ENCODE peak calls at places on chromosomes 13 and 19, in ten cellular contexts. T, U, E, C, X, D, R, L, V and P are unnamed samples.

GRCh38 chr13:105908581-105908980 is 626.9 kb downstream of the EFNB2 start:
- DNase-seq in U (no peak), X (no peak), R (no peak), D (peak), C (no peak), V (no peak), E (no peak), L (no peak), T (no peak), P (no peak)

GRCh38 chr19:1855828-1856255 is 7.5 kb downstream of the KLF16 start:
- DNase-seq in T (no peak), L (no peak), R (no peak), U (no peak), D (no peak), C (no peak), E (no peak), V (no peak), X (no peak), P (no peak)

GRCh38 chr13:97116754-97117153 is 105.4 kb upstream of the MBNL2 start:
- DNase-seq in U (peak), V (no peak), X (no peak), D (peak), R (no peak), C (no peak), L (peak), E (no peak), T (peak), P (peak)

GRCh38 chr13:72412481-72412880 is 314.9 kb downstream of the MZT1 start:
- DNase-seq in X (no peak), V (no peak), T (no peak), D (no peak), L (no peak), R (no peak), C (no peak), E (no peak), U (no peak), P (no peak)

GRCh38 chr19:16338470-16339360 is 14.1 kb downstream of the KLF2 start:
- DNase-seq in D (peak), V (no peak), X (peak), R (no peak), T (no peak), L (peak), U (peak), E (no peak), C (peak), P (peak)

GRCh38 chr19:35462476-35462953 is 14.5 kb downstream of the FFAR2 start:
- DNase-seq in X (peak), V (no peak), E (no peak), L (no peak), U (no peak), D (no peak), T (no peak), R (no peak), C (peak), P (peak)

GRCh38 chr13:36432106-36432544 is at the start of gene CCNA1:
- DNase-seq in R (peak), U (peak), E (no peak), C (peak), D (peak), T (peak), X (peak), L (no peak), V (no peak), P (no peak)

GRCh38 chr13:53946500-53946899 is 917.9 kb downstream of the OLFM4 start:
- DNase-seq in T (no peak), D (no peak), X (no peak), C (no peak), E (no peak), L (no peak), U (no peak), R (no peak), V (no peak), P (no peak)

GRCh38 chr19:7857727-7858701 is 16.2 kb downstream of the PRR36 start:
- DNase-seq in U (no peak), E (peak), X (peak), D (no peak), C (no peak), L (no peak), T (no peak), R (peak), V (no peak), P (no peak)

GRCh38 chr13:51844862-51845573 is at the start of gene TMEM272:
- DNase-seq in R (peak), X (peak), L (peak), V (peak), C (peak), U (peak), T (peak), E (peak), D (peak), P (no peak)

GRCh38 chr19:51440846-51441409 is 17.3 kb downstream of the SIGLEC8 start:
- DNase-seq in L (no peak), U (peak), T (no peak), C (no peak), E (no peak), V (no peak), R (no peak), X (no peak), D (no peak), P (peak)

GRCh38 chr13:48234652-48235099 is 1.7 kb downstream of the ITM2B start:
- DNase-seq in C (no peak), X (no peak), V (no peak), R (no peak), E (no peak), T (no peak), L (no peak), D (no peak), U (no peak), P (no peak)

GRCh38 chr19:29953352-29954247 is 11.6 kb downstream of the URI1 start:
- DNase-seq in V (no peak), X (no peak), L (no peak), T (no peak), E (no peak), R (no peak), U (no peak), C (no peak), D (no peak), P (no peak)

GRCh38 chr13:31048521-31048920 is 113.2 kb downstream of the HSPH1 start:
- DNase-seq in C (no peak), L (no peak), R (no peak), E (no peak), V (no peak), T (no peak), X (no peak), D (peak), U (no peak), P (no peak)

GRCh38 chr13:44930907-44931676 is 58.2 kb downstream of the NUFIP1 start:
- DNase-seq in R (no peak), V (no peak), C (no peak), U (no peak), X (no peak), T (no peak), D (peak), L (no peak), E (no peak), P (peak)

GRCh38 chr19:5011476-5012238 is 42.7 kb downstream of the KDM4B start:
- DNase-seq in L (no peak), C (no peak), U (no peak), R (no peak), D (no peak), V (no peak), T (no peak), X (no peak), E (no peak), P (no peak)

GRCh38 chr13:113837554-113838355 is 26.1 kb downstream of the GAS6 start:
- DNase-seq in X (no peak), R (no peak), V (peak), C (no peak), U (peak), T (peak), D (peak), L (peak), E (no peak), P (peak)

GRCh38 chr13:47256618-47257017 is 359.8 kb upstream of the HTR2A start:
- DNase-seq in T (no peak), V (no peak), L (no peak), X (no peak), U (peak), C (no peak), D (peak), E (no peak), R (no peak), P (peak)

GRCh38 chr19:43697295-43697694 is 18.6 kb upstream of the IRGC start:
- DNase-seq in V (no peak), L (no peak), E (no peak), U (no peak), R (no peak), T (no peak), D (no peak), C (no peak), X (no peak), P (no peak)

GRCh38 chr13:40539954-40540706 is 126.3 kb downstream of the FOXO1 start:
- DNase-seq in L (peak), T (no peak), R (no peak), C (no peak), U (peak), E (no peak), V (no peak), D (peak), X (no peak), P (peak)

GRCh38 chr13:113959198-113959597 is 14.7 kb downstream of the C13orf46 start:
- DNase-seq in U (peak), V (no peak), E (no peak), X (no peak), D (no peak), R (no peak), T (no peak), C (no peak), L (no peak), P (no peak)

GRCh38 chr19:14333101-14333871 is 48.0 kb upstream of the ADGRE5 start:
- DNase-seq in E (no peak), V (no peak), C (no peak), T (no peak), X (peak), D (peak), R (peak), U (peak), L (peak), P (no peak)

GRCh38 chr13:43113603-43114002 is 90.2 kb downstream of the DNAJC15 start:
- DNase-seq in E (no peak), D (no peak), R (no peak), X (no peak), T (no peak), C (no peak), L (no peak), U (no peak), V (no peak), P (no peak)

GRCh38 chr13:43119206-43119605 is 95.8 kb downstream of the DNAJC15 start:
- DNase-seq in E (no peak), V (no peak), C (no peak), X (no peak), T (no peak), U (no peak), D (no peak), L (no peak), R (no peak), P (no peak)

GRCh38 chr13:43111887-43112400 is 88.6 kb downstream of the DNAJC15 start:
- DNase-seq in D (no peak), R (no peak), T (no peak), L (no peak), E (no peak), X (no peak), V (no peak), U (no peak), C (no peak), P (no peak)

GRCh38 chr13:43114504-43114903 is 91.1 kb downstream of the DNAJC15 start:
- DNase-seq in R (no peak), E (no peak), T (no peak), C (no peak), X (no peak), V (no peak), L (no peak), D (no peak), U (no peak), P (no peak)

DNA sequence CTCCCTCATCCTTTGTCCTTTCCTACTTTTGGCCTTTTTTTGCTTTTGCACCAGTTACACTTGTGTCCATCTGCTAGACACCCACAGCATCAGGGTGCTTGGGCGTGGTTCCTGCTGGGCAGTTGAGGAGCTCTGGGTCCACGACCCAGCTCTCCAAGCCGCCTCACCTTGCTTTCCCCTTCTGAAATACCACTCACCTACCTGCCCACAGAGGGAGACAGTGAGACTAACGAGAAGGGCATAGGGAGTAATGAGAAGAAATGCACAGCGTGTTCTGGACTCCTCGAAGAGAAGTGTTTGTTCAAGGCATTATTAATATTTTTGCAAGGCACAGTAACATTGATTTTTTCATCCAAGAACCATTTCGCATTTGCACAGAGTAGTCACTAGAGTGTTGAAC is 92.9 kb downstream of the DNAJC15 start:
- DNase-seq in D (no peak), C (no peak), U (no peak), R (no peak), V (no peak), T (no peak), X (no peak), E (no peak), L (no peak), P (no peak)
- TF ChIP-seq CTCF in D (no peak), C (no peak), U (no peak), R (peak), V (no peak), T (no peak), X (no peak), E (no peak), L (no peak), P (peak)

DNA sequence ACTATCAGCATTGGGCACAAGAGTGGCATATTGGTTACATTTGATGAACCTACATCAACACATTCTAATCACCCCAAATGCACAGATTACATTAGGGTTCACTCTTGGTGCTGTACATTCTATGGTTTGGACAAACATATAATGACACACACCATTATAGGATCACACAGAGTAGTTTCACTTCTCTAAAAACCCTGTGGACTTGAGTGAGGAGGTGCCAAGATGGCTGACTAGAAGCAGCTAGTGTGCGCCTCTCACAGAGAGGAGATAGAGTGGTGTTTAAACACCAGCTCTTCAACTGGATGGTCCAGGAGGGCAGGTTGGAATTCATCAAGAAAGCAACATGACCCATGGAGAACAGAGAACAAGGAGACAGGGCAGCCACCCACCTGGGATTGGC is 265.6 kb downstream of the TDRD3 start:
- DNase-seq in U (no peak), X (peak), L (no peak), T (no peak), E (no peak), D (no peak), R (no peak), V (no peak), C (no peak), P (no peak)
- TF ChIP-seq CTCF in U (no peak), X (no peak), L (no peak), T (no peak), E (no peak), D (no peak), R (no peak), V (no peak), C (no peak), P (no peak)

GRCh38 chr19:27774337-27774736 is 1438.6 kb downstream of the UQCRFS1 start:
- DNase-seq in V (no peak), E (no peak), U (no peak), C (no peak), R (peak), T (no peak), L (no peak), D (no peak), X (no peak), P (no peak)

GRCh38 chr19:27773318-27774094 is 1439.4 kb downstream of the UQCRFS1 start:
- DNase-seq in V (no peak), U (no peak), R (no peak), X (no peak), C (no peak), L (no peak), E (no peak), D (no peak), T (no peak), P (no peak)

GRCh38 chr19:27776020-27776419 is 1436.9 kb downstream of the UQCRFS1 start:
- DNase-seq in U (peak), C (no peak), D (peak), E (no peak), R (no peak), T (no peak), V (no peak), X (no peak), L (peak), P (peak)

GRCh38 chr19:27775395-27775794 is 1437.6 kb downstream of the UQCRFS1 start:
- DNase-seq in X (no peak), D (no peak), C (no peak), U (no peak), L (no peak), V (no peak), E (no peak), T (no peak), R (no peak), P (no peak)

GRCh38 chr19:27774827-27775226 is 1438.1 kb downstream of the UQCRFS1 start:
- DNase-seq in L (no peak), X (no peak), C (no peak), T (no peak), E (peak), V (no peak), D (no peak), R (peak), U (peak), P (peak)
- TF ChIP-seq CTCF in L (no peak), X (no peak), C (no peak), T (no peak), E (peak), V (no peak), D (peak), R (peak), U (peak), P (peak)

GRCh38 chr19:45848922-45849321 is 14.0 kb downstream of the SYMPK start:
- DNase-seq in U (peak), L (no peak), T (no peak), V (no peak), X (no peak), E (no peak), R (no peak), D (no peak), C (no peak), P (no peak)
- TF ChIP-seq CTCF in U (peak), L (no peak), T (no peak), V (no peak), X (no peak), E (peak), R (peak), D (peak), C (no peak), P (peak)

GRCh38 chr19:17725422-17726078 is 6.3 kb downstream of the MAP1S start:
- DNase-seq in X (peak), E (no peak), L (no peak), D (no peak), R (peak), T (no peak), C (no peak), V (no peak), U (no peak), P (no peak)
- TF ChIP-seq CTCF in X (peak), E (peak), L (no peak), D (no peak), R (peak), T (no peak), C (peak), V (no peak), U (no peak), P (peak)

GRCh38 chr13:61142506-61142905 is 273.1 kb downstream of the PCDH20 start:
- DNase-seq in V (no peak), R (no peak), U (no peak), L (no peak), D (no peak), C (no peak), E (no peak), T (no peak), X (no peak), P (no peak)
- TF ChIP-seq CTCF in V (no peak), R (no peak), U (no peak), L (no peak), D (no peak), C (no peak), E (no peak), T (no peak), X (no peak), P (no peak)

DNA sequence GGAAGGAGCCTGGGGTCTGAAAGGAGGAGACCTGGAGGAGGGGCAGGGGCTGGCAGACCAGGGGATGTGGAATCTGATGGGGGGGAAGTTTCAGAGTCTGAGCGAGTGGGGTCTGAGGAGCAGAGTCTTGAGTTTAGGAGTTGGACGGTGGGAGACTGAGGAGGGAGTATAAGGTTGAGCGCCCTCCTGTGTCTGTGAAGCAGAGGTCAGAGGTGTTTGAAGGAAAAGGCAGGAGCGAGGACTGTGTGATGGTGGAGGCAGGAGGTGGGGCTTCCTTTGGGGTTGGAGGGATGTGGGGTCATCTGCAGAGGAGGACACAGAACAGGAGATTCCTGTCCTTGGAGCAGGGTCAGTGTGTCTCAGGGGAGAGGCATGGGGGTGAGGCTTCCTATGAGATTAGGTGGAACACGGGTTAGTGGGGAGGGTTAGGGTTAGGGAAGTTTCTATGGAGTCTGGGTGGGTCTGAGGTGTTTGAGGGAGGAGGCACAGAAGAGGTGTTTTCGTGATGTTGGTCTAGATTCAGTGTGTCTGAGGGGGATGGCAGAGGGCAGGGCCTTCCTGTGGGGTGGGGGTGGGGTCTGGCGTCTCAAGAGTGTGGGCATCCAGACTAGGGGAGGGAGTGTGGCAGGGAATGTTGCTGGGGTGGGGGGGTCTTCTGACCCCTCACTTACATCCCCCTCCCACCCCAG is 8.3 kb downstream of the RYR1 start:
- DNase-seq in X (peak), L (no peak), T (no peak), U (no peak), V (no peak), E (no peak), C (peak), R (peak), D (no peak), P (no peak)
- TF ChIP-seq CTCF in X (peak), L (no peak), T (no peak), U (peak), V (no peak), E (no peak), C (peak), R (no peak), D (no peak), P (no peak)

GRCh38 chr13:24540236-24541126 is 27.9 kb upstream of the PARP4 start:
- DNase-seq in E (no peak), R (peak), D (no peak), X (peak), T (no peak), C (no peak), V (no peak), U (peak), L (no peak), P (no peak)
- TF ChIP-seq CTCF in E (peak), R (peak), D (no peak), X (no peak), T (no peak), C (no peak), V (no peak), U (peak), L (peak), P (peak)